ENCODE peak calls at places on chromosomes 5 and 9, in eight cellular contexts. One of them, this sample, is unnamed.

GRCh38 chr9:15157371-15157770 is 149.6 kb downstream of the TTC39B start:
- DNase-seq in NCI-H748 treated with DMSO at 0.1 percent for 48 hours: no peak
- DNase-seq in H7: no peak
- DNase-seq in uterus: no peak
- DNase-seq in bronchial epithelial cell: peak
- DNase-seq in NAMALWA: no peak
- DNase-seq in transverse colon: no peak
- DNase-seq in AG08395: peak
- DNase-seq in this sample: no peak

GRCh38 chr9:93098236-93098946 is 2.4 kb downstream of the CARD19 start:
- DNase-seq in NCI-H748 treated with DMSO at 0.1 percent for 48 hours: no peak
- DNase-seq in H7: no peak
- DNase-seq in uterus: peak
- DNase-seq in bronchial epithelial cell: peak
- DNase-seq in NAMALWA: no peak
- DNase-seq in transverse colon: peak
- DNase-seq in AG08395: peak
- DNase-seq in this sample: no peak

GRCh38 chr9:107286057-107286456 is 3.0 kb downstream of the RAD23B start:
- DNase-seq in NCI-H748 treated with DMSO at 0.1 percent for 48 hours: no peak
- DNase-seq in H7: no peak
- DNase-seq in uterus: no peak
- DNase-seq in bronchial epithelial cell: peak
- DNase-seq in NAMALWA: no peak
- DNase-seq in transverse colon: no peak
- DNase-seq in AG08395: no peak
- DNase-seq in this sample: no peak

GRCh38 chr9:8136477-8136876 is 336.9 kb upstream of the DMAC1 start:
- DNase-seq in NCI-H748 treated with DMSO at 0.1 percent for 48 hours: no peak
- DNase-seq in H7: no peak
- DNase-seq in uterus: no peak
- DNase-seq in bronchial epithelial cell: no peak
- DNase-seq in NAMALWA: no peak
- DNase-seq in transverse colon: no peak
- DNase-seq in AG08395: no peak
- DNase-seq in this sample: no peak

GRCh38 chr9:34653610-34654072 is 1.7 kb downstream of the IL11RA start:
- DNase-seq in NCI-H748 treated with DMSO at 0.1 percent for 48 hours: no peak
- DNase-seq in H7: peak
- DNase-seq in uterus: peak
- DNase-seq in bronchial epithelial cell: no peak
- DNase-seq in NAMALWA: no peak
- DNase-seq in transverse colon: no peak
- DNase-seq in AG08395: peak
- DNase-seq in this sample: no peak

GRCh38 chr9:110340306-110340705 is 2.6 kb upstream of the TXNDC8 start:
- DNase-seq in NCI-H748 treated with DMSO at 0.1 percent for 48 hours: no peak
- DNase-seq in H7: peak
- DNase-seq in uterus: no peak
- DNase-seq in bronchial epithelial cell: peak
- DNase-seq in NAMALWA: peak
- DNase-seq in transverse colon: no peak
- DNase-seq in AG08395: no peak
- DNase-seq in this sample: peak

GRCh38 chr5:40364441-40364840 is 315.3 kb upstream of the PTGER4 start:
- DNase-seq in NCI-H748 treated with DMSO at 0.1 percent for 48 hours: no peak
- DNase-seq in H7: no peak
- DNase-seq in uterus: no peak
- DNase-seq in bronchial epithelial cell: no peak
- DNase-seq in NAMALWA: no peak
- DNase-seq in transverse colon: no peak
- DNase-seq in AG08395: no peak
- DNase-seq in this sample: no peak

GRCh38 chr5:179668404-179668803 is 12.4 kb downstream of the CBY3 start:
- DNase-seq in NCI-H748 treated with DMSO at 0.1 percent for 48 hours: peak
- DNase-seq in H7: peak
- DNase-seq in uterus: no peak
- DNase-seq in bronchial epithelial cell: peak
- DNase-seq in NAMALWA: peak
- DNase-seq in transverse colon: peak
- DNase-seq in AG08395: peak
- DNase-seq in this sample: peak

GRCh38 chr9:99591770-99592169 is 229.9 kb upstream of the NR4A3 start:
- DNase-seq in NCI-H748 treated with DMSO at 0.1 percent for 48 hours: no peak
- DNase-seq in H7: no peak
- DNase-seq in uterus: no peak
- DNase-seq in bronchial epithelial cell: no peak
- DNase-seq in NAMALWA: no peak
- DNase-seq in transverse colon: no peak
- DNase-seq in AG08395: no peak
- DNase-seq in this sample: no peak

This sample was measured in WTC11.